ENCODE peak calls at places on chromosomes 13 and 19, in seven cellular contexts. N, C, A, I, P, J and Y are unnamed samples.

GRCh38 chr13:31437975-31438374 is 238.2 kb downstream of the B3GLCT start:
- DNase-seq in N (no peak), C (no peak), A (peak; percentile 47), I (no peak), P (no peak), J (no peak), Y (no peak)

GRCh38 chr19:58059003-58059671 is at the start of gene ZNF135:
- DNase-seq in N (no peak), C (peak; percentile 23), A (no peak), I (no peak), P (peak; percentile 11), J (peak; percentile 11), Y (peak; percentile 63)

GRCh38 chr19:7294571-7295212 is 478 bp upstream of the INSR start:
- DNase-seq in N (peak; percentile 22), C (peak; percentile 11), A (peak; percentile 7), I (peak; percentile 79), P (no peak), J (no peak), Y (peak; percentile 57)

GRCh38 chr19:17236831-17237543 is 8.7 kb downstream of the NR2F6 start:
- DNase-seq in N (no peak), C (no peak), A (no peak), I (no peak), P (no peak), J (no peak), Y (no peak)

GRCh38 chr13:71842003-71842402 is 25.0 kb downstream of the DACH1 start:
- DNase-seq in N (no peak), C (no peak), A (no peak), I (no peak), P (no peak), J (no peak), Y (no peak)

GRCh38 chr13:75181906-75182305 is 300.1 kb downstream of the TBC1D4 start:
- DNase-seq in N (peak; percentile 94), C (no peak), A (peak; percentile 75), I (peak; percentile 1), P (no peak), J (no peak), Y (no peak)

GRCh38 chr19:19514215-19514633 is 1.1 kb downstream of the TSSK6 start:
- DNase-seq in N (no peak), C (no peak), A (no peak), I (no peak), P (no peak), J (no peak), Y (no peak)

GRCh38 chr19:16888629-16889371 is at the start of gene F2RL3:
- DNase-seq in N (peak; percentile 44), C (peak; percentile 9), A (no peak), I (no peak), P (no peak), J (no peak), Y (peak; percentile 66)

GRCh38 chr13:65488606-65489005 is 1741.5 kb downstream of the PCDH9 start:
- DNase-seq in N (no peak), C (no peak), A (no peak), I (no peak), P (no peak), J (no peak), Y (no peak)

GRCh38 chr13:51801631-51802099 is 2.3 kb downstream of the DHRS12 start:
- DNase-seq in N (peak; percentile 48), C (no peak), A (no peak), I (no peak), P (no peak), J (no peak), Y (peak; percentile 56)

GRCh38 chr13:23806874-23807522 is 82.2 kb downstream of the MIPEP start:
- DNase-seq in N (no peak), C (no peak), A (no peak), I (no peak), P (no peak), J (no peak), Y (no peak)

GRCh38 chr13:97477824-97478223 is 43.9 kb downstream of the RAP2A start:
- DNase-seq in N (no peak), C (no peak), A (no peak), I (no peak), P (no peak), J (no peak), Y (no peak)

GRCh38 chr13:91946498-91947070 is 548.2 kb downstream of the GPC5 start:
- DNase-seq in N (peak; percentile 34), C (no peak), A (no peak), I (peak; percentile 17), P (no peak), J (no peak), Y (no peak)